ENCODE peak calls at places on chromosomes 4 and X, in eight cellular contexts. L is HCT116, F is H1, Y is transverse colon, S is sigmoid colon, N is spleen, R is endothelial cell of umbilical vein, O is vagina. J is an unnamed sample.

GRCh38 chrX:47361538-47362511 is 8.6 kb upstream of the ZNF157 start:
- DNase-seq in L (peak), F (peak), Y (peak), S (peak), N (peak), R (peak), O (no peak), J (peak)

GRCh38 chr4:654871-655734 is 19.0 kb downstream of the ATP5ME start:
- DNase-seq in L (no peak), F (no peak), Y (no peak), S (no peak), N (peak), R (no peak), O (no peak), J (peak)

GRCh38 chr4:7328162-7328912 is 106.4 kb downstream of the PSAPL1 start:
- DNase-seq in L (no peak), F (no peak), Y (no peak), S (no peak), N (peak), R (no peak), O (no peak), J (no peak)

GRCh38 chr4:1870328-1870577 is 940 bp upstream of the NSD2 start:
- DNase-seq in L (peak), F (no peak), Y (peak), S (peak), N (peak), R (no peak), O (no peak), J (peak)

GRCh38 chr4:175716956-175717355 is 95.1 kb downstream of the GPM6A start:
- DNase-seq in L (no peak), F (no peak), Y (no peak), S (no peak), N (no peak), R (no peak), O (no peak), J (no peak)

GRCh38 chr4:87026795-87027495 is 92.1 kb downstream of the AFF1 start:
- DNase-seq in L (no peak), F (no peak), Y (no peak), S (no peak), N (no peak), R (no peak), O (no peak), J (no peak)

GRCh38 chr4:7198440-7199128 is 6.2 kb downstream of the SORCS2 start:
- DNase-seq in L (no peak), F (no peak), Y (no peak), S (peak), N (peak), R (no peak), O (peak), J (peak)

GRCh38 chr4:18033111-18034085 is 11.8 kb upstream of the LCORL start:
- DNase-seq in L (no peak), F (no peak), Y (no peak), S (no peak), N (no peak), R (no peak), O (no peak), J (no peak)

GRCh38 chr4:41504167-41504566 is 33.8 kb upstream of the LIMCH1 start:
- DNase-seq in L (no peak), F (no peak), Y (no peak), S (no peak), N (no peak), R (no peak), O (no peak), J (no peak)

GRCh38 chr4:82044141-82044993 is 329.4 kb downstream of the HNRNPD start:
- DNase-seq in L (no peak), F (peak), Y (peak), S (peak), N (peak), R (no peak), O (no peak), J (peak)

GRCh38 chrX:44428989-44429627 is 85.6 kb upstream of the EFHC2 start:
- DNase-seq in L (no peak), F (no peak), Y (no peak), S (no peak), N (no peak), R (no peak), O (no peak), J (no peak)

GRCh38 chr4:7134737-7135388 is 57.5 kb upstream of the SORCS2 start:
- DNase-seq in L (no peak), F (no peak), Y (peak), S (peak), N (no peak), R (no peak), O (no peak), J (peak)

GRCh38 chr4:92303621-92304027 is at the start of gene GRID2:
- DNase-seq in L (peak), F (peak), Y (no peak), S (no peak), N (no peak), R (peak), O (no peak), J (peak)

GRCh38 chr4:53161475-53162423 is 204.1 kb downstream of the SCFD2 start:
- DNase-seq in L (no peak), F (no peak), Y (no peak), S (no peak), N (no peak), R (no peak), O (no peak), J (no peak)

GRCh38 chr4:173860079-173860478 is 330.1 kb upstream of the HAND2 start:
- DNase-seq in L (no peak), F (no peak), Y (no peak), S (no peak), N (no peak), R (no peak), O (no peak), J (no peak)

GRCh38 chrX:2463973-2464676 is 36.7 kb downstream of the DHRSX start:
- DNase-seq in L (peak), F (no peak), Y (no peak), S (no peak), N (no peak), R (no peak), O (no peak), J (no peak)

GRCh38 chr4:8736083-8736825 is 135.4 kb downstream of the HMX1 start:
- DNase-seq in L (no peak), F (no peak), Y (no peak), S (peak), N (no peak), R (no peak), O (no peak), J (no peak)

GRCh38 chr4:4921077-4921476 is 61.6 kb downstream of the MSX1 start:
- DNase-seq in L (no peak), F (no peak), Y (no peak), S (no peak), N (no peak), R (no peak), O (peak), J (no peak)

GRCh38 chr4:150462743-150463142 is 119.2 kb upstream of the MAB21L2 start:
- DNase-seq in L (no peak), F (no peak), Y (no peak), S (no peak), N (no peak), R (no peak), O (no peak), J (no peak)

GRCh38 chr4:54941994-54942552 is 183.3 kb downstream of the KDR start:
- DNase-seq in L (no peak), F (no peak), Y (no peak), S (no peak), N (peak), R (peak), O (no peak), J (no peak)

GRCh38 chr4:158914178-158914577 is 145.4 kb downstream of the FNIP2 start:
- DNase-seq in L (no peak), F (no peak), Y (no peak), S (no peak), N (no peak), R (peak), O (no peak), J (no peak)

GRCh38 chr4:188439641-188440311 is 300.5 kb downstream of the TRIML1 start:
- DNase-seq in L (no peak), F (no peak), Y (no peak), S (no peak), N (no peak), R (no peak), O (no peak), J (no peak)

GRCh38 chrX:1466232-1466661 is 13.5 kb upstream of the ASMTL start:
- DNase-seq in L (no peak), F (peak), Y (no peak), S (peak), N (peak), R (no peak), O (peak), J (peak)

GRCh38 chr4:174358823-174359222 is 75.1 kb downstream of the CEP44 start:
- DNase-seq in L (peak), F (no peak), Y (no peak), S (no peak), N (no peak), R (no peak), O (no peak), J (no peak)

GRCh38 chrX:118499295-118499694 is 3.7 kb downstream of the DOCK11 start:
- DNase-seq in L (no peak), F (peak), Y (no peak), S (no peak), N (no peak), R (no peak), O (no peak), J (no peak)

GRCh38 chr4:11701978-11702377 is 273.3 kb upstream of the HS3ST1 start:
- DNase-seq in L (no peak), F (no peak), Y (no peak), S (no peak), N (no peak), R (no peak), O (no peak), J (no peak)

GRCh38 chr4:11700751-11701226 is 272.1 kb upstream of the HS3ST1 start:
- DNase-seq in L (peak), F (no peak), Y (no peak), S (no peak), N (no peak), R (no peak), O (no peak), J (no peak)

GRCh38 chr4:11702886-11703555 is 274.3 kb upstream of the HS3ST1 start:
- DNase-seq in L (no peak), F (no peak), Y (no peak), S (no peak), N (no peak), R (no peak), O (no peak), J (no peak)

GRCh38 chr4:11698033-11698432 is 269.3 kb upstream of the HS3ST1 start:
- DNase-seq in L (no peak), F (no peak), Y (no peak), S (no peak), N (no peak), R (no peak), O (no peak), J (no peak)

DNA sequence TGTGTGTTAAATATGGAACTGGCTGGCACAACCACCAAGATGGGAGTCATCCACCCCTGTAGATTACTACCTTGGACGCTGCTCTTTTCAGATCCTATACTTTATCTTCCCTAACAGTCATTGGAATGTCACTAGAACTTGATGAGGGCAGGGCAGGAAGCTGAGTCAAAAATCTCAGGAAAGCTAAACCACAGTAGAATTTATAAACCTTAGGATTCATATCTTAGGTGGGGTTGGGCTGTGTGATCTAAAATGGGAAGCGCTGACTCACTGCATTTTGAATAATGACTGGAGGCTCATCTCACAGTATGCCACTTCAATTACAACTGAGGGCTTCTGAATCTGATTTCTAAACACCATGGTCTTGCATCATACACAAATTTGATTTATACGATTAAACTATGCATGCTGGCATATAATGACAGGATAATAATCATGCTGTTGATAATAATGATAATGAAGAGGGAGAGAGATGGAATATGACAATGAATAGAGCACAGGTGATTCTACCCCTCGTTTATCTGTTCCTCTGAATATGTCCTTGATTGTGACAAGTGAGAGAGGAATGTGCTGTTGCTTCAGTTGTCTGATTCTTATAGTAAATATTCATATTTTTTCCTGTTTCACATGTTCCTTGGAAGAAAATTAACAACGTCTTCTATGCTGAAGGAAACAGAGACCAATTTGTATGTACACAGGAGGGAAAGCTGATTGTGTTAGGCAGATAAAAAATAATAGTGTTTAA is 270.3 kb upstream of the HS3ST1 start:
- DNase-seq in L (peak), F (no peak), Y (no peak), S (no peak), N (no peak), R (peak), O (no peak), J (no peak)
- TF ChIP-seq POLR2A in L (peak), F (no peak), Y (no peak), S (no peak), N (no peak), R (peak), O (no peak), J (no peak)

DNA sequence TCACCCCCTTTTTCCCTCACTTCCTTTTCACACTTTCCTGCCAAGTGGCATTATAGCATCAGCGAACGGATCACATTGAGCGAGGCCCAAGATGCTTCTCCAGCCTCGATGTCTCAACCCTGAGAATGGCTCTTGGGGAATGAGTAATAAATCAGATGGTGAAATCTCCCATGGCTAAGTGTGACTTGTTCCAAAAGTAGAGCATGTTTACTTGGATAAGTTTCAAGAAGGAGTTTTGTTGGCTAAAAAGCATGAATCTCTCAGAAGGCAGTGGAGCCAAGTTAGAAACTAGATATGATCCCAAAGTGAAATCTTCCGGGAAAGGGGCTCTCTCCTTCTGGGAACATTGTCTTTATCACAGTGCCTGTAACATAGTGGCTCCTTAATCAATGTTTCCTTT is 316.3 kb downstream of the CAMK2D start:
- DNase-seq in L (no peak), F (no peak), Y (peak), S (peak), N (no peak), R (peak), O (no peak), J (no peak)
- TF ChIP-seq POLR2AphosphoS5 in L (peak), F (no peak), Y (peak), S (peak), N (peak), R (no peak), O (peak), J (peak)

GRCh38 chrX:153494541-153495361 is at the start of gene BGN:
- DNase-seq in L (no peak), F (peak), Y (no peak), S (no peak), N (no peak), R (peak), O (no peak), J (no peak)
- TF ChIP-seq POLR2A in L (no peak), F (no peak), Y (no peak), S (no peak), N (no peak), R (peak), O (no peak), J (no peak)

GRCh38 chr4:13918110-13918509 is 290.6 kb upstream of the BOD1L1 start:
- DNase-seq in L (no peak), F (no peak), Y (peak), S (peak), N (no peak), R (no peak), O (no peak), J (no peak)
- TF ChIP-seq POLR2AphosphoS5 in L (no peak), F (no peak), Y (no peak), S (peak), N (no peak), R (no peak), O (no peak), J (peak)

DNA sequence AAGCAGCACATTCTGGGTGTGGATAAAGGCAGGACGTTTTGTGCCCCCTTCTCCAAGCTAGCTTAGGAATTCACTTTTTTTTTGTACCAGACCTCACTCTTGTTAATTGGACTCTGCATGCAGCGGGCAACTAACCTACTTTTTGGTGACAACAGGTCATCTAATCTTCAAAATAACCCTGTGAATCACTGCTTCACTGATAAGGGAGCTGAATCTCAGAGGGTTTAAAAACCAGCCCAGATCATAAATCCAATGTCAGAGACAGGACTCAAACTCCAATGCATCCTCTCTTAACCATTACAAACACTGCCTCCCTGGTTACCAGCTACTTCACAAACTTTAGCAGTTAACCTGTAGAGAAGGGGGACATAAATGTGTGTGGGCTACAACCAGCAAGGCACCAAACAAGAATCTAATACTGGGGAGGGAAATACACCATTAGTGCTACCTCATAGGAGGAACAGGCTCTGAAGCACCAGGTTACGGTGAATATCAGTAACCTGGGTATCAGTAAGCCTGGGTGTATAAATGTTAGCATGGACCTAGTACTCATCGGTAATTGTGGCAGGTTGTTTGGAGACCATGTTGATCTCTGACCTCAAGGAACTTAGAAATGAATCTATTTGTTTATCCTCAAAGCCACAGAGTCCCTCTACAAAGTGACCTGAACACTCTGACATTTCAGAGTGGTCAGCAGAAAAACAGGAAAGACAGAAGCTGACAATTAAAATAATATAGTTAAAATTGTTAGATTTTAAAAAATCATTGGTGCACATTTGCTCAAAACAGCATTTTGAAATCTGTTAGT is 2.6 kb downstream of the TIFA start:
- DNase-seq in L (no peak), F (no peak), Y (no peak), S (no peak), N (no peak), R (no peak), O (no peak), J (no peak)
- TF ChIP-seq POLR2A in L (no peak), F (no peak), Y (no peak), S (no peak), N (no peak), R (no peak), O (no peak), J (no peak)

DNA sequence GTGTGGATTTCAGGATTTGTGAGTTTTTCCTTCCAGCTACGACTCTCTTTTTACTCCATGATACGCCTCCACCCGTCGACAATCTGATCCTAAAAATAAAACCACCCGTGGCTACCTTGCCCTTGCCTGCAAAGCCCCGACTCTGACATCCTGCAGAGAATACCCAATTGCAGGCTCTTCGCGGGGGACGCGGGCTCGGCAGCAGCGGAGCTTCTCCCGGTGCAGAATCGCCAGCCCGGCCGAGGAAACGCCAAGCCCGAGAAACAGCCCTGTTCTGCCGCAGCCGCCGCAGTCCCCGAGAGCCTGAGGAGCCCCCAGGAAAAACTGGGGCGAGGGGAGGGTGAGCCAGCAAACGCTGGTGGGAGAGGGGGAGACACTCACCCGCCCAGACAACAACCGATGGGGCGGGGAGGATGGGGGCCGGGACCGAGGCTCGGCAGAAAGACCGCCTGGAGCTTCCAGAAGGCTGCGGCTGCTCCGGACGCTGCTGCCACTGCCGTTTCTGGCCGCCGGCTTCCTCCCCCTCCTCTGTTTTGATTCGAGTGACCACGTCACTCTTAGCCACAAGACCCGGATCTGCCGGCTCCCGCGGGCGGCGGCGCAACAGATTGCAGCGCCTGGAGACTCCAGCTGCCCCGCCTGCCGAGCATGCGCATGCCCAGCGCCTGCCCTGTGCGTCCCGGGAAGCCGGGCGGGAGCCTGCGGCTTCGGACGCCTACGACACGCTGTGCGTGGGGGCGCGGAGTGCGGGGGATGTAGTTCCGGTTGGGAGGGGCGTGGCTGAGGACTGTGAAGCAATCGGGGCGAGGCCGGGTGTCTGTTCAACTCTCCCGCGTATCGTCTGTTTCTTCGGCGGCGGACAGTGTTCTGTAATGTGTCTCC is at the start of gene SMIM14:
- DNase-seq in L (peak), F (peak), Y (peak), S (peak), N (peak), R (peak), O (peak), J (peak)
- TF ChIP-seq POLR2AphosphoS5 in L (peak), F (peak), Y (peak), S (peak), N (peak), R (peak), O (peak), J (peak)

J was measured in upper lobe of left lung.